ENCODE peak calls at places on chromosomes 16 and 17, in six cellular contexts. T is NCI-H1092; S is mucosa of gallbladder; B is stimulated activated CD8-positive, alpha-beta memory T cell treated with anti-CD3 and anti-CD28 coated beads, Interleukin-7, amount 100 ng/mL, for 48 hours; I is head of caudate nucleus; C is 8988T. U is an unnamed sample.
A peak's percentile ranks its signal among the peaks of the same experiment; 100 is the strongest.

GRCh38 chr16:16992986-16993783 is 477.6 kb downstream of the XYLT1 start:
- DNase-seq in T (no peak), S (no peak), C (no peak), B (no peak), I (no peak), U (no peak)

GRCh38 chr17:17576772-17577234 is 14.7 kb downstream of the PEMT start:
- DNase-seq in S (no peak), T (no peak), I (no peak), C (no peak), B (no peak), U (no peak)

GRCh38 chr17:17572010-17572785 is 19.3 kb downstream of the PEMT start:
- DNase-seq in C (no peak), S (no peak), T (no peak), I (no peak), B (no peak), U (no peak)

GRCh38 chr16:8496364-8496763 is 93.9 kb downstream of the TMEM114 start:
- DNase-seq in I (no peak), T (no peak), S (no peak), C (no peak), B (no peak), U (no peak)

GRCh38 chr17:52789829-52790228 is 631.3 kb upstream of the CA10 start:
- DNase-seq in I (no peak), T (no peak), C (no peak), B (no peak), S (no peak), U (no peak)

GRCh38 chr16:75095204-75095621 is 21.4 kb downstream of the LDHD start:
- DNase-seq in S (no peak), I (no peak), C (no peak), B (no peak), T (no peak), U (no peak)

GRCh38 chr17:40070895-40071719 is 8.3 kb downstream of the THRA start:
- DNase-seq in T (no peak), S (peak; percentile 84), I (peak; percentile 73), C (no peak), B (no peak), U (no peak)

GRCh38 chr17:17839792-17840707 is 3.3 kb upstream of the SREBF1 start:
- DNase-seq in T (peak; percentile 55), C (peak; percentile 95), S (peak; percentile 92), I (peak; percentile 93), B (peak; percentile 69), U (peak; percentile 65)

GRCh38 chr16:54320895-54321294 is 34.3 kb upstream of the IRX3 start:
- DNase-seq in B (no peak), C (no peak), S (no peak), I (no peak), T (no peak), U (no peak)

GRCh38 chr17:15091825-15092224 is 173.3 kb downstream of the PMP22 start:
- DNase-seq in B (no peak), T (no peak), S (no peak), C (no peak), I (no peak), U (no peak)

GRCh38 chr17:74670329-74670728 is 42.4 kb downstream of the CD300LF start:
- DNase-seq in S (no peak), I (no peak), B (no peak), T (no peak), C (no peak), U (no peak)

GRCh38 chr17:47275245-47275984 is 21.8 kb downstream of the ITGB3 start:
- DNase-seq in S (peak; percentile 80), I (no peak), C (no peak), T (no peak), B (no peak), U (no peak)

GRCh38 chr16:57648590-57649442 is 19.3 kb upstream of the ADGRG3 start:
- DNase-seq in B (peak; percentile 70), C (peak; percentile 95), S (peak; percentile 85), I (peak; percentile 75), T (peak; percentile 57), U (peak; percentile 67)

U was measured in NCI-H2107.